ENCODE peak calls at places on chromosomes 4 and X, in eight cellular contexts. O is aorta; U is transverse colon; Z is K562; J is CD8-positive, alpha-beta T cell; A is lower lobe of right lung; S is H1; Q is naive thymus-derived CD4-positive, alpha-beta T cell. B is an unnamed sample. For H3K4me1, H3K36me3 and H3K9me3, the result is how much of the 10 kb centered on the place peaks cover.

GRCh38 chr4:122003335-122003734 is 51.5 kb upstream of the TRPC3 start:
- DNase-seq in A (no peak), Q (no peak), Z (peak), U (peak), O (no peak), J (no peak), S (peak), B (peak)

GRCh38 chrX:69505772-69506616 is 1.9 kb downstream of the NALF2 start:
- DNase-seq in S (no peak), A (no peak), Q (no peak), U (no peak), O (no peak), J (no peak), Z (no peak), B (no peak)

GRCh38 chr4:76611164-76611563 is 176.1 kb downstream of the SHROOM3 start:
- DNase-seq in Q (no peak), O (no peak), S (no peak), Z (no peak), U (no peak), J (no peak), A (no peak), B (no peak)

GRCh38 chr4:168667397-168667796 is 170.5 kb downstream of the PALLD start:
- DNase-seq in J (no peak), O (no peak), A (no peak), Z (no peak), U (no peak), Q (no peak), S (no peak), B (no peak)

GRCh38 chr4:89253935-89254334 is 53.7 kb downstream of the GPRIN3 start:
- DNase-seq in O (no peak), S (no peak), A (no peak), Z (no peak), U (no peak), Q (no peak), J (no peak), B (no peak)

GRCh38 chr4:125191252-125191651 is 123.5 kb upstream of the FAT4 start:
- DNase-seq in Z (no peak), Q (no peak), U (no peak), O (no peak), J (no peak), S (no peak), A (no peak), B (no peak)

GRCh38 chr4:37441231-37442061 is 196.9 kb downstream of the NWD2 start:
- DNase-seq in J (no peak), Z (no peak), Q (no peak), A (no peak), U (peak), O (no peak), S (no peak), B (no peak)

GRCh38 chr4:77564231-77564630 is 41.4 kb upstream of the CXCL13 start:
- DNase-seq in U (peak), Z (no peak), S (no peak), J (no peak), Q (no peak), A (no peak), O (no peak), B (no peak)

GRCh38 chrX:147174596-147174995 is 360.1 kb upstream of the CXorf51A start:
- DNase-seq in O (no peak), S (no peak), Z (no peak), A (no peak), J (no peak), U (no peak), Q (no peak), B (no peak)

GRCh38 chr4:27270435-27270834 is 409.8 kb downstream of the STIM2 start:
- DNase-seq in U (no peak), Z (no peak), O (no peak), J (no peak), Q (no peak), A (no peak), S (no peak), B (no peak)

GRCh38 chr4:40831462-40831861 is 81.7 kb downstream of the NSUN7 start:
- DNase-seq in U (no peak), S (no peak), Q (no peak), J (no peak), O (no peak), A (no peak), Z (no peak), B (peak)

GRCh38 chrX:85003655-85004244 is at the start of gene APOOL:
- DNase-seq in S (peak), A (peak), Q (peak), U (peak), J (peak), O (peak), Z (peak), B (peak)

GRCh38 chr4:23368081-23368697 is 521.7 kb downstream of the PPARGC1A start:
- DNase-seq in O (no peak), J (no peak), Z (peak), U (peak), Q (no peak), A (no peak), S (peak), B (peak)

GRCh38 chrX:133948895-133949294 is 36.5 kb downstream of the GPC3 start:
- DNase-seq in Q (no peak), S (no peak), Z (no peak), U (no peak), O (no peak), J (no peak), A (no peak), B (no peak)
- H3K4me1 ChIP-seq in Q (under half), S (under half), Z (under half), U (under half), O (under half), J (under half), A (under half), B (under half)

GRCh38 chr4:186702297-186702696 is 21.4 kb downstream of the FAT1 start:
- DNase-seq in Z (no peak), Q (no peak), J (no peak), A (no peak), U (no peak), S (no peak), O (no peak), B (no peak)

GRCh38 chr4:186701788-186702187 is 21.9 kb downstream of the FAT1 start:
- DNase-seq in J (no peak), S (no peak), Q (no peak), U (no peak), O (no peak), Z (no peak), A (no peak), B (no peak)

GRCh38 chr4:186702940-186703339 is 20.7 kb downstream of the FAT1 start:
- DNase-seq in J (no peak), Z (no peak), S (no peak), O (no peak), U (no peak), Q (no peak), A (no peak), B (no peak)

GRCh38 chr4:186703510-186703909 is 20.1 kb downstream of the FAT1 start:
- DNase-seq in Q (no peak), A (no peak), Z (no peak), S (no peak), J (no peak), O (no peak), U (no peak), B (no peak)

DNA sequence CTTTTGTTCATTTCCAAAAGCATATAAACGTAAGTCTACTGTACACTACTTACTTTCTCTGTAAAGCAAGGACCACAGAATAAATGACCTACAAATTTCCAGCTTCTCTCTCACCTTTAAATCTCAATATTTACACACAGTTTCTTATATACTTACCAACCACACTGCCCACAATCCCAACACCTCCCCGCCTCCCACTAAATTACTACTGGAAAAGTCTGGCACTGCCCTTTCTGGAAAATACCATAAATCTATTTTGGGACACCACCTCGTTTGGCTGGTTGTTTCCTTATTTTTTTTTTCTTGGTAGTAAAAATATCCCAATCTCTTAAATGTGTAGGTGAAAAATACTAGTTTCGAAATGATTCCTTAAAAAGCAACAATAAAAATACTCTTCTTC is 19.6 kb downstream of the FAT1 start:
- DNase-seq in Q (no peak), J (no peak), O (no peak), U (no peak), Z (no peak), S (no peak), A (no peak), B (no peak)
- H3K36me3 ChIP-seq in Q (under half), J (under half), O (under half), U (under half), Z (under half), S (under half), A (under half), B (under half)

DNA sequence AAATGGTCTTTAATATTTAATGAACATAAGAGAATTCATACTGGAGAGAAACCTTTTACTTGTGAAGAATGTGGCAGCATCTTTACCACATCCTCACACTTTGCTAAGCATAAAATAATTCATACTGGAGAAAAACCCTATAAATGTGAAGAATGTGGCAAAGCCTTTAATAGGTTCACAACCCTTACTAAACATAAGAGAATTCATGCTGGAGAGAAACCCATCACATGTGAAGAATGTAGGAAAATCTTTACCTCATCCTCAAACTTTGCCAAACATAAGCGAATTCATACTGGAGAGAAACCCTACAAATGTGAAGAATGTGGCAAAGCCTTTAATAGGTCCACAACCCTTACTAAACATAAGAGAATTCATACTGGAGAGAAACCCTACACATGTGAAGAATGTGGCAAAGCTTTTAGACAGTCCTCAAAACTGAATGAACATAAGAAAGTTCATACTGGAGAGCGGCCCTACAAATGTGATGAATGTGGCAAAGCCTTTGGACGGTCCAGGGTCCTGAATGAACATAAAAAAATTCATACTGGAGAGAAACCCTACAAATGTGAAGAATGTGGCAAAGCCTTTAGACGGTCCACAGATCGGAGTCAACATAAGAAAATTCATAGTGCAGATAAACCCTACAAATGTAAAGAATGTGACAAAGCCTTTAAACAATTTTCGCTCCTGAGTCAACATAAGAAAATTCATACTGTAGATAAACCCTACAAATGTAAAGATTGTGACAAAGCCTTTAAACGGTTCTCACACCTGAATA is 35.6 kb downstream of the ZNF141 start:
- DNase-seq in O (no peak), U (no peak), J (no peak), S (no peak), A (no peak), Z (no peak), Q (no peak), B (no peak)
- H3K9me3 ChIP-seq in O (under half), U (half or more), J (half or more), S (half or more), A (half or more), Z (under half), Q (half or more), B (under half)

DNA sequence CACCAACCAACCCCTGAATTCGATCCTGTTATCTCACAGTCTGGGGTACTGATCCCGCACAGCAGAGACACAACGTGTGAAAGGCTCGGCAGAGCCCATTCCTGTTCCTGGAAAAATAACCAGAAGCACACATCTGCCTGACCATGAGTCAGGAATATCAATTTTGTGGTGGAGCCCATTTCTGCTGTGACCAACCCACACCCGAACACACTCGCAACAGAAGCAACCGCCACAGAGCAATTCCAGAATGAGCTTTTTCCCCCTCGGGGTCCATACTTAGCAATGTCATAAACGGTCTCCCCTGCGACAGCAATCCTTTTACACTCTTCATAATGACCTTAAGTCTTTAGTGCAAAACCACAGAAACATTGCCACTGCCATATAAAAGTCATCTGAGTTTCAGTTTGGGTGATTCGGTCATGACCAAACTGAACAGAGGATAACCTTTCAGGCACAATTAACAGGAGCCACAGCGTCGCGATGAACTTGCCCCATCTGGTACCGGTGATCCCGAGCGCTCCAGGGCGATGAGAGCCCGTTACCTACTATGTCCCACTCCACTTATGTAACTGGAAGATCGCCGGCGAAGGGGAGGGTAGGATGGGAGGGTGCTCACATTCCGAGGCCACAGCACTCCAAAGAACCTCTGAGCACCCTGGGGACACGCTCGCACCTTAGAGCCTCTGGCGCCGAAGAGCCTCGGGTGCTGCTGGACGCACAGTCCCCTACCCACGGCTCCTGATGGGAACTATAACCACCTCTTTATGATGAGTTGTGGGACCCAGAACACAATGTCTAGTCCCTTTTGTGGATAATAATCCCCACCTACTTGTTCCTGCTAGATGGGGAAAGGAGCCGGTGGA is 1.1 kb downstream of the MECP2 start:
- DNase-seq in O (no peak), A (peak), S (no peak), J (peak), U (no peak), Q (no peak), Z (peak), B (no peak)
- H3K4me1 ChIP-seq in O (under half), A (under half), S (under half), J (under half), U (under half), Q (under half), Z (under half), B (under half)

DNA sequence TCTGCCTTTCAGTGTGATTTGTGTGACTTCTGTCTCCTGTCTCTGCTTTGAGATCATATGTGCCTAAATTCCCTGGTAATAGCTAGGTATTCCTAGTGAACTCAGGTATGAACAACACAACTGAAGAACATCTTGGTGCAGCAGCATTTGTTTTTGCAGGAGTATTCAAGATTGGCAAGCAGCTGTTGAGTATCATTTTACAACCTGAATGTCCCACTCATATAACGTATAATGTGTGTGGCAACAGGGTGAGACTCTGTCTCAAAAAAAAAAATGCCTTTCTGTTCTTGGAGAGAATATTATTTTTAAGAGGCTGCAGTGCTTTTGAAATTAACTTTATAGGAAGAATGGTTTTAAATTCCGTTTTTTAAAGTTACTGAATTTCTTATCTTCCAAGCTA is 7.7 kb downstream of the LSM6 start:
- DNase-seq in Z (no peak), S (no peak), J (no peak), O (no peak), Q (no peak), U (no peak), A (no peak), B (no peak)
- H3K36me3 ChIP-seq in Z (half or more), S (under half), J (under half), O (under half), Q (under half), U (under half), A (half or more), B (under half)

DNA sequence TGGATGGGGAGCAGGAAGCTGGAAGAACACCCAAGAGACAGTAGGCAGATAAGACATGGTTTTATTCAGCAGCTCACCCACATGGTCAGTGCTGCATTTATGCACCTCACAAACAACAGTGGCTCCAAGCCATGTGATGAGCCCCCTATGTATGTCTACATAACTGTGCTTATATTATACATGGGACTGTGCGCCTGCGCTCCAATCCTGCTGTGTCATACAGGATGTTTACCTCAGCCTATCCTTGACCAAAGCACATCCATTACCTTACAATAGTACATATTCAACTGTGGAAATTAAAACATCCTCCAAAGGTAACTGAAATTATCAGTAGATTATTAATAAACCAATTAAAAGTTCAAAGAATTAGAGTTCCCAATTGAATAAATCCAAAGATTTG is 44.1 kb upstream of the SGMS2 start:
- DNase-seq in A (no peak), Z (no peak), J (no peak), S (no peak), Q (no peak), U (no peak), O (no peak), B (no peak)
- H3K9me3 ChIP-seq in A (under half), Z (under half), J (under half), S (under half), Q (under half), U (under half), O (under half), B (under half)